ENCODE peak calls at places on chromosome 14, in ten cellular contexts. E is lower leg skin; P is A549; D is thoracic aorta; H is body of pancreas; I is fibroblast of villous mesenchyme; X is astrocyte of the spinal cord; U is CD8-positive, alpha-beta T cell; S is AG09309; R is epithelial cell of esophagus. Q is an unnamed sample.

GRCh38 chr14:22650960-22651521 is 6.9 kb upstream of the OR6J1 start:
- DNase-seq in E (no peak), P (peak), D (no peak), H (no peak), I (peak), X (peak), U (no peak), S (no peak), R (peak), Q (peak)

GRCh38 chr14:35222324-35222723 is 69.9 kb upstream of the PSMA6 start:
- DNase-seq in E (no peak), P (no peak), D (no peak), H (no peak), I (no peak), X (no peak), U (no peak), S (no peak), R (no peak), Q (peak)

GRCh38 chr14:74843653-74844052 is 32.3 kb downstream of the PROX2 start:
- DNase-seq in E (no peak), P (no peak), D (no peak), H (no peak), I (peak), X (peak), U (no peak), S (no peak), R (no peak), Q (peak)

GRCh38 chr14:100303925-100304324 is 2.3 kb downstream of the SLC25A29 start:
- DNase-seq in E (no peak), P (no peak), D (no peak), H (no peak), I (no peak), X (no peak), U (no peak), S (no peak), R (no peak), Q (no peak)

GRCh38 chr14:37595809-37596595 is 573 bp downstream of the TTC6 start:
- DNase-seq in E (no peak), P (peak), D (no peak), H (peak), I (no peak), X (no peak), U (no peak), S (no peak), R (peak), Q (no peak)

GRCh38 chr14:105203057-105203494 is 22.0 kb upstream of the NUDT14 start:
- DNase-seq in E (peak), P (peak), D (peak), H (peak), I (peak), X (peak), U (peak), S (no peak), R (peak), Q (peak)

GRCh38 chr14:106876711-106877110 is 1350.3 kb downstream of the TMEM121 start:
- DNase-seq in E (no peak), P (no peak), D (no peak), H (no peak), I (no peak), X (no peak), U (no peak), S (no peak), R (no peak), Q (no peak)

GRCh38 chr14:28769358-28769757 is 2.8 kb downstream of the FOXG1 start:
- DNase-seq in E (no peak), P (no peak), D (no peak), H (no peak), I (no peak), X (no peak), U (no peak), S (no peak), R (no peak), Q (no peak)

GRCh38 chr14:22510527-22511110 is 78.4 kb downstream of the DAD1 start:
- DNase-seq in E (no peak), P (no peak), D (no peak), H (no peak), I (peak), X (peak), U (no peak), S (peak), R (no peak), Q (peak)

GRCh38 chr14:76759589-76759988 is 1.7 kb upstream of the VASH1 start:
- DNase-seq in E (no peak), P (no peak), D (no peak), H (no peak), I (no peak), X (no peak), U (no peak), S (no peak), R (no peak), Q (no peak)

GRCh38 chr14:36935976-36936678 is 236.3 kb downstream of the SLC25A21 start:
- DNase-seq in E (no peak), P (peak), D (no peak), H (no peak), I (no peak), X (no peak), U (no peak), S (no peak), R (peak), Q (peak)

GRCh38 chr14:73713804-73714655 is at the start of gene PNMA1:
- DNase-seq in E (peak), P (peak), D (peak), H (peak), I (peak), X (peak), U (peak), S (no peak), R (peak), Q (peak)

GRCh38 chr14:100142073-100143040 is 17.1 kb downstream of the DEGS2 start:
- DNase-seq in E (no peak), P (no peak), D (no peak), H (peak), I (no peak), X (no peak), U (no peak), S (no peak), R (no peak), Q (no peak)

GRCh38 chr14:55366271-55366670 is 45.4 kb downstream of the ATG14 start:
- DNase-seq in E (no peak), P (no peak), D (no peak), H (no peak), I (peak), X (peak), U (no peak), S (peak), R (peak), Q (peak)

GRCh38 chr14:64708148-64709004 is 4.2 kb downstream of the PLEKHG3 start:
- DNase-seq in E (peak), P (peak), D (no peak), H (peak), I (no peak), X (no peak), U (peak), S (no peak), R (peak), Q (no peak)
- TF ChIP-seq CTCF in E (no peak), P (no peak), D (no peak), H (no peak), I (no peak), X (no peak), U (no peak), S (no peak), R (no peak), Q (no peak)

DNA sequence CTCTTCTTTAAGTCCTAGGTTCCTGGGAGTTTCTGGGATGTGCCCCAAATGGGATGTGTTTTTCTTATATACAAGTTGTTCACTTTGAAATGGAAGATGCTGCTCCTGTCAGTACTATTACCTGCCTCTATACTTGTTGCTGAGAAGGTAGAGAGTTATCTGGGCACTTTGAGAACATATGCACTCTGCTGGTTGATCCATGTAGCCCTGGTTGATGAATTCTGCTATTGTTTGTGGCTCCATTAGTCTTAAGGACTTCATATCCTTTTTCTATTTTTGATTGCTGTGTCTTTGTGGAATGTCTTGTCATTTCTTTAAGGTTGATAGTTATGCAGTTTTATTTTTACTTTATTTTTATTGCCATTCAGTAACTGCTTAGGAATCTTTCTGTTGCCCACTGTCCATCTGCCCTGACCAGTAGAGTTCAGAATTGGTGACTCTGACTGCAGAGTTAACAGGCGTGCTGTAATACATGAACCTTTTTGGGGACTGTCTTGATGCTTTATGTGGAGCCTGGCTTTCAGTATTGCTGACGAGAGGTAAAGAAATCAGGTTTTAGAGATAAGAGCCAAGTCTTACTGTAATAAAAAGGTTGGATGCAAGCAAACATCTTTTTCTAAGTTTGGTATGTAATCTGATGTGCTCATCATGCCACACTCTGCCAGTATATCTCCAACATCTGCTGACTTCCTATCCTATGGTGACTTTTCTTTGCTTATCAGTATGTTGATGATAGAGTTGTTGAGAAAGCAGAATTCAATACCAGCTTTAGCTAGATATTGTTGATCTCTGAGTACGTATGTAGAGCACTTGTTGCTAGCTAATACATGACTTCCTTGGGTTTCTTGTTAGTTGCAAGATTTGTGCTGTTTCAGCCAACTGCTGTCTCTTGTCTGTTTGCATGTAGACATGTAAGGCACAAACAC is 1.6 kb downstream of the GMPR2 start:
- DNase-seq in E (no peak), P (no peak), D (no peak), H (no peak), I (no peak), X (no peak), U (no peak), S (no peak), R (no peak), Q (no peak)
- H3K4me3 ChIP-seq in E (no peak), P (no peak), D (no peak), H (no peak), I (no peak), X (no peak), U (no peak), S (no peak), R (no peak), Q (no peak)

GRCh38 chr14:39576258-39576657 is 144.0 kb upstream of the FBXO33 start:
- DNase-seq in E (no peak), P (no peak), D (no peak), H (no peak), I (no peak), X (peak), U (no peak), S (no peak), R (no peak), Q (no peak)
- TF ChIP-seq CTCF in E (no peak), P (no peak), D (no peak), H (no peak), I (no peak), X (peak), U (no peak), S (no peak), R (no peak), Q (no peak)

DNA sequence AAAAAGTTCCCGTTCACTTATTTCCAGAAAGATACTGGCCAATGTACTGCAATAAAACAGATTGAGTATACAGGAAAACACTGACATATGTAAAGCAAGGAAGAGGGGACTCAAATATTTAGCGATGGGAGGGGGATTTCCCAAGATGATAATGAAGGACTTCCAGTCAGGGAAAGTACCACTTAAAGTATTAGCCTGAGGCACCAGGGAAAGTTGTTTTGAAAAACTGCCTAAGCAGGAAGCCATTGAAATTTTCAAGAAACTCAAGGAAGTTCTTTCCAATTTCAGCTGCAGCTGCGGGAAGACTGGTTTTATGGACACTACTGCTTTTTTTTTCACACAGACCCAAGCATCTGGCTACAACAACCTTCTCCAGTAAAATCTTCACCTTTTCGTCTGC is 1007.5 kb upstream of the NOVA1 start:
- DNase-seq in E (no peak), P (no peak), D (no peak), H (no peak), I (no peak), X (no peak), U (no peak), S (no peak), R (peak), Q (no peak)
- H3K4me3 ChIP-seq in E (no peak), P (no peak), D (no peak), H (no peak), I (no peak), X (no peak), U (no peak), S (no peak), R (no peak), Q (no peak)